ENCODE peak calls at places on chromosomes 12 and 14, in six cellular contexts. I is T1000, D is SHP77, F is aorta, K is NCI-H226, W is non-pigmented ciliary epithelial cell. O is an unnamed sample.

GRCh38 chr12:7242176-7243101 is 53.0 kb downstream of the PEX5 start:
- DNase-seq in I (no peak), W (no peak), D (no peak), F (no peak), K (no peak), O (no peak)

GRCh38 chr14:76753799-76754198 is 7.5 kb upstream of the VASH1 start:
- DNase-seq in K (no peak), F (no peak), I (no peak), D (no peak), W (no peak), O (no peak)

GRCh38 chr12:113220593-113221180 is 577 bp upstream of the TPCN1 start:
- DNase-seq in K (no peak), F (no peak), I (no peak), W (no peak), D (no peak), O (no peak)

GRCh38 chr14:104734991-104735779 is 11.2 kb downstream of the ADSS1 start:
- DNase-seq in K (no peak), I (no peak), W (no peak), D (peak), F (no peak), O (no peak)

GRCh38 chr14:99189201-99189801 is 82.7 kb downstream of the BCL11B start:
- DNase-seq in I (no peak), W (no peak), K (no peak), D (no peak), F (no peak), O (no peak)

GRCh38 chr12:123364532-123365140 is at the start of gene SBNO1:
- DNase-seq in F (peak), I (peak), W (no peak), K (peak), D (peak), O (no peak)

GRCh38 chr12:71846322-71846940 is 6.9 kb downstream of the TBC1D15 start:
- DNase-seq in I (no peak), K (peak), F (no peak), D (no peak), W (no peak), O (peak)

GRCh38 chr12:56074396-56074795 is 5.6 kb upstream of the ERBB3 start:
- DNase-seq in F (no peak), K (no peak), I (no peak), D (no peak), W (no peak), O (no peak)

GRCh38 chr14:102927346-102927877 is 4.9 kb downstream of the AMN start:
- DNase-seq in K (no peak), I (no peak), D (no peak), F (no peak), W (no peak), O (peak)

O was measured in foreskin keratinocyte.